ENCODE peak calls at places on chromosome 21, in five cellular contexts. Y is stomach, S is sigmoid colon, F is GM12878, N is K562. X is an unnamed sample.

GRCh38 chr21:42837421-42838211 is 41.7 kb downstream of the WDR4 start:
- DNase-seq in Y (peak), S (no peak), F (no peak), N (peak), X (no peak)

GRCh38 chr21:42039470-42039901 is 29.3 kb upstream of the ZBTB21 start:
- DNase-seq in Y (no peak), S (peak), F (no peak), N (no peak), X (no peak)

GRCh38 chr21:42330380-42331336 is 15.4 kb upstream of the TFF3 start:
- DNase-seq in Y (no peak), S (no peak), F (no peak), N (no peak), X (no peak)

GRCh38 chr21:37670883-37671282 is 245.4 kb downstream of the KCNJ6 start:
- DNase-seq in Y (no peak), S (no peak), F (no peak), N (no peak), X (no peak)

GRCh38 chr21:25506887-25507286 is 100.4 kb downstream of the MRPL39 start:
- DNase-seq in Y (no peak), S (no peak), F (no peak), N (no peak), X (no peak)

GRCh38 chr21:18782721-18783120 is 379.1 kb upstream of the TMPRSS15 start:
- DNase-seq in Y (no peak), S (no peak), F (no peak), N (no peak), X (no peak)

GRCh38 chr21:42562816-42563215 is 49.2 kb downstream of the SLC37A1 start:
- DNase-seq in Y (no peak), S (peak), F (no peak), N (no peak), X (no peak)

GRCh38 chr21:46098303-46099141 is 610 bp downstream of the COL6A2 start:
- DNase-seq in Y (peak), S (peak), F (no peak), N (peak), X (peak)

GRCh38 chr21:42579456-42580075 is 65.9 kb downstream of the SLC37A1 start:
- DNase-seq in Y (no peak), S (peak), F (no peak), N (no peak), X (no peak)

GRCh38 chr21:23160914-23161313 is 2162.7 kb downstream of the NCAM2 start:
- DNase-seq in Y (no peak), S (no peak), F (no peak), N (no peak), X (no peak)

GRCh38 chr21:37364722-37365121 is 1.9 kb upstream of the DYRK1A start:
- DNase-seq in Y (no peak), S (no peak), F (no peak), N (peak), X (no peak)

GRCh38 chr21:42580793-42581201 is 67.1 kb downstream of the SLC37A1 start:
- DNase-seq in Y (no peak), S (peak), F (no peak), N (no peak), X (no peak)

GRCh38 chr21:41958886-41959563 is 5.2 kb upstream of the C2CD2 start:
- DNase-seq in Y (no peak), S (no peak), F (no peak), N (no peak), X (no peak)

GRCh38 chr21:14401217-14401616 is 18.3 kb upstream of the HSPA13 start:
- DNase-seq in Y (no peak), S (no peak), F (no peak), N (no peak), X (no peak)

GRCh38 chr21:37231671-37232070 is 35.5 kb downstream of the VPS26C start:
- DNase-seq in Y (no peak), S (no peak), F (no peak), N (no peak), X (no peak)

GRCh38 chr21:31395268-31395667 is 51.2 kb upstream of the TIAM1 start:
- DNase-seq in Y (no peak), S (no peak), F (no peak), N (no peak), X (no peak)

GRCh38 chr21:18430341-18430740 is 26.8 kb upstream of the TMPRSS15 start:
- DNase-seq in Y (no peak), S (no peak), F (no peak), N (no peak), X (no peak)

GRCh38 chr21:25881524-25882376 is 147.0 kb downstream of the GABPA start:
- DNase-seq in Y (peak), S (peak), F (peak), N (peak), X (peak)

GRCh38 chr21:9774347-9774746 is 747.0 kb upstream of the TPTE start:
- DNase-seq in Y (no peak), S (no peak), F (no peak), N (no peak), X (no peak)

GRCh38 chr21:45974073-45975016 is 7.2 kb upstream of the COL6A1 start:
- DNase-seq in Y (peak), S (peak), F (no peak), N (no peak), X (peak)

GRCh38 chr21:41368361-41369104 is 6.7 kb downstream of the MX2 start:
- DNase-seq in Y (no peak), S (peak), F (no peak), N (no peak), X (no peak)

GRCh38 chr21:14361958-14362357 is 21.0 kb downstream of the HSPA13 start:
- DNase-seq in Y (no peak), S (no peak), F (no peak), N (no peak), X (no peak)

GRCh38 chr21:20419780-20420179 is 578.4 kb upstream of the NCAM2 start:
- DNase-seq in Y (no peak), S (no peak), F (no peak), N (no peak), X (no peak)

GRCh38 chr21:45894107-45894810 is 87.3 kb upstream of the COL6A1 start:
- DNase-seq in Y (no peak), S (peak), F (no peak), N (no peak), X (no peak)

GRCh38 chr21:24045775-24046215 is 1561.5 kb downstream of the MRPL39 start:
- DNase-seq in Y (peak), S (peak), F (no peak), N (peak), X (no peak)

GRCh38 chr21:36647279-36648093 is 51.4 kb upstream of the SIM2 start:
- DNase-seq in Y (peak), S (no peak), F (no peak), N (no peak), X (no peak)

GRCh38 chr21:46518983-46519583 is 60.4 kb downstream of the DIP2A start:
- DNase-seq in Y (no peak), S (no peak), F (no peak), N (peak), X (no peak)

GRCh38 chr21:36918291-36918690 is 48.2 kb downstream of the HLCS start:
- DNase-seq in Y (no peak), S (no peak), F (no peak), N (no peak), X (no peak)

GRCh38 chr21:20523191-20523590 is 475.0 kb upstream of the NCAM2 start:
- DNase-seq in Y (no peak), S (no peak), F (no peak), N (no peak), X (no peak)

GRCh38 chr21:25862112-25862511 is 127.3 kb downstream of the GABPA start:
- DNase-seq in Y (no peak), S (no peak), F (no peak), N (no peak), X (no peak)

GRCh38 chr21:17731554-17731953 is 87.6 kb downstream of the C21orf91 start:
- DNase-seq in Y (no peak), S (no peak), F (no peak), N (no peak), X (no peak)

GRCh38 chr21:24042687-24043086 is 1564.6 kb downstream of the MRPL39 start:
- DNase-seq in Y (no peak), S (no peak), F (no peak), N (no peak), X (no peak)

GRCh38 chr21:36901575-36901974 is 64.9 kb downstream of the HLCS start:
- DNase-seq in Y (no peak), S (no peak), F (no peak), N (no peak), X (no peak)

GRCh38 chr21:10273196-10273595 is 248.2 kb upstream of the TPTE start:
- DNase-seq in Y (no peak), S (no peak), F (no peak), N (no peak), X (no peak)

GRCh38 chr21:27047331-27048314 is 80.7 kb upstream of the ADAMTS5 start:
- DNase-seq in Y (no peak), S (no peak), F (no peak), N (no peak), X (no peak)

GRCh38 chr21:20424943-20425342 is 573.3 kb upstream of the NCAM2 start:
- DNase-seq in Y (no peak), S (no peak), F (no peak), N (no peak), X (no peak)

GRCh38 chr21:33229776-33230517 is at the start of gene IFNAR2:
- DNase-seq in Y (peak), S (peak), F (no peak), N (peak), X (peak)
- TF ChIP-seq POLR2A in Y (no peak), S (peak), F (peak), N (peak), X (no peak)

GRCh38 chr21:40351006-40351405 is 483.8 kb downstream of the PCP4 start:
- DNase-seq in Y (no peak), S (no peak), F (no peak), N (no peak), X (no peak)
- TF ChIP-seq POLR2AphosphoS5 in Y (no peak), S (no peak), F (no peak), N (no peak), X (no peak)

DNA sequence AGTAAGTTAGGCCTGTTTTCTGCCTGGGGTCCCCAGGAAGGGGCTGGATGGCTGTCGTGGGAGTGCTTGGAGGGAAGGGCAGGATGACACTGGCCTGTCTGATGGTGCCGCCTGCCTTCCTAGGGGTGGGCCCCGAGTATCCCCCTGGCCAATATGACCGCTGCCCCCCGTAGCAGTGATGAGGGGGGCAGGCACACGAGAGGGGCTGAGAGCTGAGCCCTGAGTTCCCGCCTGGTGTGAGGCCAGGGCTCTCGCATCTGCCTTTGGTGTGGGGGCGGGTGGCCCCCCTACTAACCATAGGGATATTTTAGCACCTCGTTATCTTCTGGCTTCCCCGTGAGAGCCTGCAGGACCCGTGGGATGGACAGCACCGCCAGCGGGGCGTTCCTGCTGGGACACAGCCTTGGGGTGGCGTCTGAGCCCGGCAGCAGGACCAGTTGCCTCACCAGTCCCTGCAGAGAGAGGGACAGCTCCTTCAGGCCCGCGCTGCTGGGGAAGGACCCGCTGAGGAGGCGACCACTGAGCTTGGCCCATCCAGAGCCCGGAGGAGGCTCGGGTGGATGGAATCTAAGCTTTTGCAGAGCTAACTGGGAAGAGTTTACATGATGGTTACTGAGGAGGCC is 10.4 kb downstream of the KRTAP10-1 start:
- DNase-seq in Y (no peak), S (peak), F (no peak), N (no peak), X (no peak)
- TF ChIP-seq POLR2A in Y (no peak), S (no peak), F (no peak), N (no peak), X (no peak)

GRCh38 chr21:15701845-15702244 is 27.9 kb upstream of the USP25 start:
- DNase-seq in Y (no peak), S (no peak), F (no peak), N (no peak), X (no peak)

GRCh38 chr21:15703932-15704331 is 25.9 kb upstream of the USP25 start:
- DNase-seq in Y (no peak), S (no peak), F (no peak), N (no peak), X (no peak)

GRCh38 chr21:15706686-15707085 is 23.1 kb upstream of the USP25 start:
- DNase-seq in Y (peak), S (no peak), F (no peak), N (no peak), X (no peak)
- TF ChIP-seq POLR2AphosphoS5 in Y (peak), S (no peak), F (no peak), N (no peak), X (no peak)

GRCh38 chr21:33491373-33492102 is at the start of gene DNAJC28:
- DNase-seq in Y (peak), S (peak), F (peak), N (peak), X (peak)
- TF ChIP-seq POLR2A in Y (no peak), S (no peak), F (peak), N (peak), X (no peak)

GRCh38 chr21:29194847-29195246 is 64.4 kb downstream of the MAP3K7CL start:
- DNase-seq in Y (no peak), S (no peak), F (no peak), N (no peak), X (no peak)

GRCh38 chr21:29193907-29194306 is 63.5 kb downstream of the MAP3K7CL start:
- DNase-seq in Y (no peak), S (no peak), F (no peak), N (no peak), X (no peak)

GRCh38 chr21:29194342-29194741 is 63.9 kb downstream of the MAP3K7CL start:
- DNase-seq in Y (no peak), S (no peak), F (no peak), N (no peak), X (no peak)

GRCh38 chr21:29190920-29191319 is 60.5 kb downstream of the MAP3K7CL start:
- DNase-seq in Y (no peak), S (no peak), F (no peak), N (no peak), X (no peak)

GRCh38 chr21:29192999-29193563 is 62.6 kb downstream of the MAP3K7CL start:
- DNase-seq in Y (no peak), S (no peak), F (no peak), N (no peak), X (no peak)
- TF ChIP-seq POLR2AphosphoS5 in Y (no peak), S (no peak), F (no peak), N (no peak), X (no peak)

DNA sequence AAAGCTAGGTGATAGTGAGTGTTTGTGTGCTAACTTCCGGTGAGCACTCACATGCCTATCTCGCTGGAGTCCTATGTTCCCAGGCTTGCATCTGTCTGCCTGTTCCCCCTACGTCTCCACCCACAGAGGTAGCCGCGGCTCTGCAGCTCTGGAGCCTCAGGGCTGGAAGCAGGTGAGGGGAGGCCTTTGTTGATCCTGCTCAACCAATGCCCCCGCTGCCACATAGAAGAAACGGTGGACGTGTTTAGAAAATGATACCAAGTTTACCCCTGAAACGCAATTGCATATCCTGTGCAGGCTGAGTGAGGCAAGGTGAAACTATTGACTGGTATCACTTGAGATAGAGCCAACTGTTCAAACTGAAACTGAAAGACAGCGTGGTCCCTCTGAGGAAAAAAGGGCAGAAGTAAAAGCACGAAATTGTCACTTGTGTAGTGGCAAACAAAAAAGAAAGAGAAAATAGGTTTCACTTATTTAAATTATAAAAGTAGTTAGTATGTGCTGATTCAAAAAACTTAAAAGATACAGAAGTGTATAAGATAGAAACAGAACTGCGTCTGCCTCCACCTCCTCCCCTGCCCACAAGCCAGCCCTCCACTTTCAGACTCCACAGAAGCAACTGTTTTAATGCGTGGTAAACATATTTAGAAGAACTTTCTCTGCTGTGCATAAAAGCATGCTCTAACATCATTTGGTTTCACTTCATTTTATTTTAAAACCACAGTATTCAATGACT is 38.6 kb upstream of the ETS2 start:
- DNase-seq in Y (peak), S (no peak), F (peak), N (no peak), X (peak)
- TF ChIP-seq POLR2A in Y (no peak), S (no peak), F (no peak), N (no peak), X (no peak)

GRCh38 chr21:34761758-34762330 is 93.0 kb downstream of the CLIC6 start:
- DNase-seq in Y (no peak), S (no peak), F (no peak), N (no peak), X (no peak)
- TF ChIP-seq POLR2AphosphoS5 in Y (no peak), S (no peak), F (no peak), N (no peak), X (no peak)

GRCh38 chr21:44801468-44802395 is at the start of gene UBE2G2:
- DNase-seq in Y (peak), S (peak), F (no peak), N (peak), X (peak)
- TF ChIP-seq POLR2A in Y (no peak), S (peak), F (peak), N (peak), X (peak)

GRCh38 chr21:16181024-16181423 is 451.2 kb downstream of the USP25 start:
- DNase-seq in Y (no peak), S (no peak), F (no peak), N (no peak), X (no peak)
- TF ChIP-seq POLR2AphosphoS5 in Y (peak), S (no peak), F (no peak), N (no peak), X (no peak)